ENCODE peak calls at places on chromosomes 7 and 10, in ten cellular contexts. One of them, this sample, is unnamed.

GRCh38 chr10:89846786-89847185 is 145.4 kb downstream of the KIF20B start:
- DNase-seq in lower lobe of right lung: no peak
- DNase-seq in brain pericyte: no peak
- DNase-seq in GDM1: no peak
- DNase-seq in NCI-H774: no peak
- DNase-seq in aorta: no peak
- DNase-seq in activated CD8-positive, alpha-beta memory T cell treated with anti-CD3 and anti-CD28 coated beads for 48 hours: no peak
- DNase-seq in germinal center: no peak
- DNase-seq in osteocyte: no peak
- DNase-seq in NCI-H1105 treated with DMSO at 0.1 percent for 48 hours: no peak
- DNase-seq in this sample: no peak

GRCh38 chr10:68989317-68989990 is 851 bp downstream of the KIFBP start:
- DNase-seq in GDM1: no peak
- DNase-seq in NCI-H774: no peak
- DNase-seq in NCI-H1105 treated with DMSO at 0.1 percent for 48 hours: no peak
- DNase-seq in activated CD8-positive, alpha-beta memory T cell treated with anti-CD3 and anti-CD28 coated beads for 48 hours: no peak
- DNase-seq in germinal center: no peak
- DNase-seq in brain pericyte: no peak
- DNase-seq in osteocyte: no peak
- DNase-seq in aorta: no peak
- DNase-seq in lower lobe of right lung: no peak
- DNase-seq in this sample: no peak

GRCh38 chr7:102917436-102918353 is 4.9 kb downstream of the LRRC17 start:
- DNase-seq in GDM1: no peak
- DNase-seq in lower lobe of right lung: no peak
- DNase-seq in brain pericyte: no peak
- DNase-seq in osteocyte: no peak
- DNase-seq in aorta: no peak
- DNase-seq in NCI-H1105 treated with DMSO at 0.1 percent for 48 hours: no peak
- DNase-seq in germinal center: no peak
- DNase-seq in activated CD8-positive, alpha-beta memory T cell treated with anti-CD3 and anti-CD28 coated beads for 48 hours: no peak
- DNase-seq in NCI-H774: no peak
- DNase-seq in this sample: no peak

GRCh38 chr7:43294080-43294630 is 181.7 kb downstream of the HECW1 start:
- DNase-seq in lower lobe of right lung: no peak
- DNase-seq in GDM1: no peak
- DNase-seq in germinal center: no peak
- DNase-seq in NCI-H774: no peak
- DNase-seq in aorta: no peak
- DNase-seq in activated CD8-positive, alpha-beta memory T cell treated with anti-CD3 and anti-CD28 coated beads for 48 hours: no peak
- DNase-seq in brain pericyte: peak
- DNase-seq in NCI-H1105 treated with DMSO at 0.1 percent for 48 hours: no peak
- DNase-seq in osteocyte: no peak
- DNase-seq in this sample: no peak

GRCh38 chr10:15491856-15492255 is 120.8 kb upstream of the FAM171A1 start:
- DNase-seq in brain pericyte: no peak
- DNase-seq in aorta: no peak
- DNase-seq in NCI-H1105 treated with DMSO at 0.1 percent for 48 hours: no peak
- DNase-seq in lower lobe of right lung: no peak
- DNase-seq in NCI-H774: no peak
- DNase-seq in germinal center: no peak
- DNase-seq in GDM1: no peak
- DNase-seq in osteocyte: no peak
- DNase-seq in activated CD8-positive, alpha-beta memory T cell treated with anti-CD3 and anti-CD28 coated beads for 48 hours: no peak
- DNase-seq in this sample: no peak

GRCh38 chr10:100567249-100567648 is 31.5 kb downstream of the HIF1AN start:
- DNase-seq in lower lobe of right lung: no peak
- DNase-seq in brain pericyte: no peak
- DNase-seq in NCI-H774: no peak
- DNase-seq in germinal center: no peak
- DNase-seq in osteocyte: peak
- DNase-seq in aorta: no peak
- DNase-seq in activated CD8-positive, alpha-beta memory T cell treated with anti-CD3 and anti-CD28 coated beads for 48 hours: no peak
- DNase-seq in NCI-H1105 treated with DMSO at 0.1 percent for 48 hours: no peak
- DNase-seq in GDM1: no peak
- DNase-seq in this sample: no peak

GRCh38 chr10:5942471-5942870 is 34.9 kb downstream of the IL15RA start:
- DNase-seq in GDM1: no peak
- DNase-seq in brain pericyte: no peak
- DNase-seq in activated CD8-positive, alpha-beta memory T cell treated with anti-CD3 and anti-CD28 coated beads for 48 hours: no peak
- DNase-seq in osteocyte: no peak
- DNase-seq in NCI-H1105 treated with DMSO at 0.1 percent for 48 hours: no peak
- DNase-seq in NCI-H774: no peak
- DNase-seq in germinal center: no peak
- DNase-seq in aorta: peak
- DNase-seq in lower lobe of right lung: peak
- DNase-seq in this sample: no peak

GRCh38 chr10:4807803-4808507 is 18.1 kb upstream of the AKR1E2 start:
- DNase-seq in activated CD8-positive, alpha-beta memory T cell treated with anti-CD3 and anti-CD28 coated beads for 48 hours: no peak
- DNase-seq in aorta: no peak
- DNase-seq in lower lobe of right lung: no peak
- DNase-seq in NCI-H774: no peak
- DNase-seq in germinal center: no peak
- DNase-seq in brain pericyte: no peak
- DNase-seq in osteocyte: no peak
- DNase-seq in NCI-H1105 treated with DMSO at 0.1 percent for 48 hours: no peak
- DNase-seq in GDM1: no peak
- DNase-seq in this sample: no peak

GRCh38 chr10:25130911-25131310 is 43.9 kb upstream of the GPR158 start:
- DNase-seq in brain pericyte: no peak
- DNase-seq in NCI-H774: no peak
- DNase-seq in lower lobe of right lung: no peak
- DNase-seq in GDM1: no peak
- DNase-seq in aorta: no peak
- DNase-seq in germinal center: no peak
- DNase-seq in activated CD8-positive, alpha-beta memory T cell treated with anti-CD3 and anti-CD28 coated beads for 48 hours: no peak
- DNase-seq in osteocyte: no peak
- DNase-seq in NCI-H1105 treated with DMSO at 0.1 percent for 48 hours: no peak
- DNase-seq in this sample: no peak

GRCh38 chr10:95278061-95278988 is 12.5 kb downstream of the PDLIM1 start:
- DNase-seq in activated CD8-positive, alpha-beta memory T cell treated with anti-CD3 and anti-CD28 coated beads for 48 hours: no peak
- DNase-seq in germinal center: no peak
- DNase-seq in NCI-H1105 treated with DMSO at 0.1 percent for 48 hours: no peak
- DNase-seq in brain pericyte: peak
- DNase-seq in GDM1: no peak
- DNase-seq in aorta: no peak
- DNase-seq in NCI-H774: no peak
- DNase-seq in lower lobe of right lung: no peak
- DNase-seq in osteocyte: no peak
- DNase-seq in this sample: no peak

GRCh38 chr7:128389085-128389814 is 20.5 kb downstream of the IMPDH1 start:
- DNase-seq in aorta: peak
- DNase-seq in brain pericyte: no peak
- DNase-seq in activated CD8-positive, alpha-beta memory T cell treated with anti-CD3 and anti-CD28 coated beads for 48 hours: no peak
- DNase-seq in osteocyte: no peak
- DNase-seq in NCI-H1105 treated with DMSO at 0.1 percent for 48 hours: no peak
- DNase-seq in NCI-H774: no peak
- DNase-seq in lower lobe of right lung: no peak
- DNase-seq in GDM1: no peak
- DNase-seq in germinal center: no peak
- DNase-seq in this sample: no peak

GRCh38 chr7:100682228-100682741 is 8.7 kb downstream of the GNB2 start:
- DNase-seq in germinal center: no peak
- DNase-seq in NCI-H1105 treated with DMSO at 0.1 percent for 48 hours: no peak
- DNase-seq in aorta: no peak
- DNase-seq in brain pericyte: no peak
- DNase-seq in NCI-H774: no peak
- DNase-seq in osteocyte: no peak
- DNase-seq in GDM1: no peak
- DNase-seq in lower lobe of right lung: no peak
- DNase-seq in activated CD8-positive, alpha-beta memory T cell treated with anti-CD3 and anti-CD28 coated beads for 48 hours: no peak
- DNase-seq in this sample: no peak

GRCh38 chr7:101169838-101170531 is 4.6 kb upstream of the VGF start:
- DNase-seq in osteocyte: peak
- DNase-seq in NCI-H774: peak
- DNase-seq in lower lobe of right lung: peak
- DNase-seq in aorta: peak
- DNase-seq in activated CD8-positive, alpha-beta memory T cell treated with anti-CD3 and anti-CD28 coated beads for 48 hours: peak
- DNase-seq in NCI-H1105 treated with DMSO at 0.1 percent for 48 hours: peak
- DNase-seq in germinal center: peak
- DNase-seq in brain pericyte: no peak
- DNase-seq in GDM1: peak
- DNase-seq in this sample: peak

GRCh38 chr10:84296071-84296981 is 32.1 kb upstream of the CCSER2 start:
- DNase-seq in osteocyte: no peak
- DNase-seq in germinal center: no peak
- DNase-seq in activated CD8-positive, alpha-beta memory T cell treated with anti-CD3 and anti-CD28 coated beads for 48 hours: no peak
- DNase-seq in NCI-H1105 treated with DMSO at 0.1 percent for 48 hours: no peak
- DNase-seq in aorta: peak
- DNase-seq in GDM1: no peak
- DNase-seq in NCI-H774: no peak
- DNase-seq in lower lobe of right lung: no peak
- DNase-seq in brain pericyte: no peak
- DNase-seq in this sample: no peak